ENCODE peak calls at places on chromosomes 3 and 15, in four cellular contexts. G is foreskin fibroblast, C is RCC 7860, J is fibroblast of mammary gland. H is an unnamed sample.

GRCh38 chr15:94036156-94036555 is 195.2 kb upstream of the MCTP2 start:
- DNase-seq in G (no peak), C (no peak), J (peak; percentile 22), H (peak; percentile 10)

GRCh38 chr3:61442696-61443095 is 118.7 kb upstream of the PTPRG start:
- DNase-seq in G (no peak), C (no peak), J (peak; percentile 16), H (no peak)

GRCh38 chr15:101539930-101540329 is 50.4 kb upstream of the PCSK6 start:
- DNase-seq in G (no peak), C (no peak), J (no peak), H (no peak)

GRCh38 chr3:196501316-196502064 is 2.1 kb downstream of the RNF168 start:
- DNase-seq in G (peak; percentile 48), C (no peak), J (peak; percentile 37), H (peak; percentile 42)

GRCh38 chr15:58467121-58467721 is 35.4 kb downstream of the LIPC start:
- DNase-seq in G (no peak), C (peak; percentile 92), J (no peak), H (peak; percentile 4)

GRCh38 chr3:188021502-188022040 is 132.4 kb upstream of the LPP start:
- DNase-seq in G (peak; percentile 56), C (no peak), J (peak; percentile 51), H (no peak)

GRCh38 chr3:40763812-40764211 is 239.1 kb downstream of the ZNF621 start:
- DNase-seq in G (no peak), C (no peak), J (no peak), H (no peak)

GRCh38 chr3:30945291-30945690 is 50.8 kb upstream of the GADL1 start:
- DNase-seq in G (peak; percentile 11), C (no peak), J (no peak), H (no peak)

GRCh38 chr15:70439304-70439877 is 324.0 kb downstream of the UACA start:
- DNase-seq in G (no peak), C (no peak), J (no peak), H (no peak)

GRCh38 chr3:86046436-86047328 is 944.3 kb downstream of the VGLL3 start:
- DNase-seq in G (no peak), C (no peak), J (no peak), H (no peak)

GRCh38 chr3:165784337-165784736 is 52.9 kb downstream of the BCHE start:
- DNase-seq in G (no peak), C (no peak), J (no peak), H (no peak)

GRCh38 chr3:172575375-172575774 is 52.1 kb upstream of the TNFSF10 start:
- DNase-seq in G (no peak), C (no peak), J (no peak), H (no peak)

GRCh38 chr3:108845709-108846293 is 23.2 kb downstream of the TRAT1 start:
- DNase-seq in G (no peak), C (no peak), J (no peak), H (no peak)

GRCh38 chr15:31215490-31216209 is 111.0 kb upstream of the KLF13 start:
- DNase-seq in G (peak; percentile 87), C (no peak), J (peak; percentile 47), H (peak; percentile 86)

GRCh38 chr3:153138267-153139210 is 23.5 kb upstream of the RAP2B start:
- DNase-seq in G (peak; percentile 96), C (peak; percentile 97), J (peak; percentile 94), H (no peak)

GRCh38 chr3:108312656-108313055 is 16.3 kb downstream of the HHLA2 start:
- DNase-seq in G (peak; percentile 42), C (no peak), J (peak; percentile 25), H (no peak)

GRCh38 chr3:59608356-59608755 is 558.5 kb upstream of the CFAP20DC start:
- DNase-seq in G (no peak), C (no peak), J (no peak), H (no peak)

GRCh38 chr3:195226445-195226844 is 44.5 kb downstream of the XXYLT1 start:
- DNase-seq in G (no peak), C (no peak), J (no peak), H (no peak)

GRCh38 chr3:131730581-131730980 is 227.8 kb upstream of the MRPL3 start:
- DNase-seq in G (peak; percentile 65), C (no peak), J (peak; percentile 38), H (no peak)

GRCh38 chr15:101009176-101009575 is 90.0 kb downstream of the LRRK1 start:
- DNase-seq in G (no peak), C (no peak), J (no peak), H (no peak)

GRCh38 chr15:52137432-52138357 is 25.1 kb upstream of the BCL2L10 start:
- DNase-seq in G (no peak), C (no peak), J (no peak), H (no peak)

GRCh38 chr15:99651023-99651807 is 82.0 kb downstream of the LYSMD4 start:
- DNase-seq in G (peak; percentile 66), C (peak; percentile 42), J (peak; percentile 77), H (no peak)

GRCh38 chr15:86863226-86863915 is 783.7 kb downstream of the AGBL1 start:
- DNase-seq in G (peak; percentile 1), C (no peak), J (peak; percentile 0), H (no peak)

GRCh38 chr3:160919942-160920341 is 163.9 kb downstream of the PPM1L start:
- DNase-seq in G (no peak), C (no peak), J (no peak), H (no peak)

GRCh38 chr15:70528270-70528706 is 235.1 kb downstream of the UACA start:
- DNase-seq in G (no peak), C (peak; percentile 23), J (no peak), H (no peak)

GRCh38 chr3:14280326-14280725 is 101.7 kb downstream of the LSM3 start:
- DNase-seq in G (no peak), C (peak; percentile 17), J (no peak), H (no peak)

GRCh38 chr15:91208366-91208765 is 108.3 kb downstream of the SV2B start:
- DNase-seq in G (no peak), C (no peak), J (no peak), H (no peak)

GRCh38 chr3:14047027-14047426 is 77.6 kb downstream of the CHCHD4 start:
- DNase-seq in G (no peak), C (no peak), J (no peak), H (peak; percentile 32)

GRCh38 chr3:118534519-118534918 is 500.1 kb downstream of the IGSF11 start:
- DNase-seq in G (no peak), C (no peak), J (no peak), H (no peak)

GRCh38 chr3:111732248-111732879 is 126.7 kb upstream of the PHLDB2 start:
- DNase-seq in G (no peak), C (peak; percentile 77), J (no peak), H (no peak)

GRCh38 chr3:154926721-154927120 is 153.4 kb upstream of the MME start:
- DNase-seq in G (no peak), C (no peak), J (no peak), H (no peak)

GRCh38 chr3:60046212-60046611 is 996.4 kb upstream of the CFAP20DC start:
- DNase-seq in G (no peak), C (no peak), J (no peak), H (no peak)

GRCh38 chr3:197478746-197479668 is 76.8 kb downstream of the BDH1 start:
- DNase-seq in G (peak; percentile 54), C (peak; percentile 63), J (no peak), H (peak; percentile 32)

GRCh38 chr3:159731254-159731653 is 257.4 kb upstream of the IL12A start:
- DNase-seq in G (no peak), C (no peak), J (no peak), H (no peak)

GRCh38 chr3:171898192-171898591 is 55.0 kb downstream of the TMEM212 start:
- DNase-seq in G (no peak), C (no peak), J (no peak), H (no peak)

GRCh38 chr15:64693134-64693533 is 82.3 kb downstream of the RBPMS2 start:
- DNase-seq in G (peak; percentile 91), C (peak; percentile 41), J (peak; percentile 89), H (no peak)

GRCh38 chr15:100687532-100688215 is 85.3 kb downstream of the ASB7 start:
- DNase-seq in G (peak; percentile 84), C (peak; percentile 27), J (peak; percentile 97), H (no peak)

GRCh38 chr15:93866996-93867395 is 364.4 kb upstream of the MCTP2 start:
- DNase-seq in G (no peak), C (no peak), J (no peak), H (no peak)

H was measured in neural progenitor cell.